ENCODE peak calls at places on chromosomes 6 and 20, in six cellular contexts. G, C, P, L, U and W are unnamed samples.

GRCh38 chr6:14286144-14286543 is 168.6 kb downstream of the CD83 start:
- DNase-seq in L (peak; percentile 79), G (no peak), U (no peak), P (no peak), C (no peak), W (no peak)

GRCh38 chr20:24787621-24788020 is 161.4 kb upstream of the CST7 start:
- DNase-seq in P (no peak), C (no peak), G (no peak), L (no peak), U (no peak), W (no peak)

GRCh38 chr6:47261191-47261590 is 48.5 kb downstream of the TNFRSF21 start:
- DNase-seq in U (no peak), L (no peak), C (no peak), P (no peak), G (no peak), W (no peak)

GRCh38 chr6:22424196-22424595 is 127.4 kb upstream of the PRL start:
- DNase-seq in L (peak; percentile 50), P (no peak), U (no peak), C (no peak), G (no peak), W (no peak)

GRCh38 chr6:163520956-163521355 is 106.4 kb downstream of the QKI start:
- DNase-seq in U (no peak), G (no peak), C (no peak), P (no peak), L (no peak), W (no peak)

GRCh38 chr20:1122388-1123315 is 4.2 kb downstream of the PSMF1 start:
- DNase-seq in G (peak; percentile 81), U (no peak), L (no peak), C (no peak), P (no peak), W (no peak)

GRCh38 chr20:48740269-48740603 is 87.6 kb downstream of the PREX1 start:
- DNase-seq in L (no peak), C (no peak), G (peak; percentile 33), U (no peak), P (no peak), W (no peak)

GRCh38 chr6:141164042-141164748 is 968.5 kb upstream of the GJE1 start:
- DNase-seq in P (no peak), C (no peak), U (peak; percentile 15), L (no peak), G (no peak), W (no peak)

GRCh38 chr6:166046232-166046631 is 121.4 kb downstream of the TBXT start:
- DNase-seq in U (peak; percentile 59), P (no peak), C (no peak), L (peak; percentile 2), G (no peak), W (peak; percentile 9)

GRCh38 chr6:15327271-15327670 is 81.4 kb downstream of the JARID2 start:
- DNase-seq in U (no peak), G (no peak), P (no peak), L (no peak), C (peak; percentile 22), W (no peak)

GRCh38 chr6:153616506-153616905 is 422.5 kb upstream of the OPRM1 start:
- DNase-seq in C (peak; percentile 19), P (peak; percentile 62), U (peak; percentile 55), G (no peak), L (no peak), W (peak; percentile 5)

GRCh38 chr20:47660602-47660905 is 124.7 kb downstream of the SULF2 start:
- DNase-seq in U (no peak), G (no peak), C (no peak), P (no peak), L (no peak), W (no peak)

GRCh38 chr6:166595949-166596348 is 9.5 kb upstream of the RAMACL start:
- DNase-seq in G (no peak), C (no peak), P (no peak), U (no peak), L (no peak), W (no peak)

GRCh38 chr6:112188906-112189305 is 65.5 kb downstream of the LAMA4 start:
- DNase-seq in P (no peak), G (no peak), L (no peak), U (no peak), C (no peak), W (no peak)

GRCh38 chr6:34986845-34987246 is 97.8 kb downstream of the ANKS1A start:
- DNase-seq in P (peak; percentile 74), L (peak; percentile 53), C (peak; percentile 93), G (no peak), U (peak; percentile 93), W (peak; percentile 68)

DNA sequence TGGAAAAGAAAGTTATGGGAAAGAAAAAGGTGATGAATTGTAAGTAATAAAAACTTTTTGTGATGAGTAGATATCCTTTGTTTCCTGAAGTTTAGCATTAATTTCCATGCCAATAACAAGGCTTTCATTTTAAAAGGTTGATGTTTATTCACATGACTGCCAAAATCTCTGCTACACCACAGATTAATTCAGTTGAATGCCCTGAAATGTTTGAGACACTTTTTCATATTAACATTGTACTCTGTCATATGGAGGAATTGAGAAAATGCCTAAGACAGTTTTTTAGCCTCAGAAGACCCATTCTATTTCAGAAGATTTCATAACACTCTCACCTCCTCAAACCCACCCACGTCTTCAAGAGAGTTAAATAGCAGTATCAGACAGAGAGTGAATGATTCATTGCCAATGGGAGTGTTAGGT is 115.5 kb downstream of the ADGRG6 start:
- DNase-seq in G (no peak), L (no peak), P (no peak), U (no peak), C (no peak), W (no peak)
- H3K9ac ChIP-seq in G (no peak overlapping the region), L (no peak overlapping the region), P (no peak overlapping the region), U (no peak overlapping the region), C (no peak overlapping the region), W (no peak overlapping the region)

DNA sequence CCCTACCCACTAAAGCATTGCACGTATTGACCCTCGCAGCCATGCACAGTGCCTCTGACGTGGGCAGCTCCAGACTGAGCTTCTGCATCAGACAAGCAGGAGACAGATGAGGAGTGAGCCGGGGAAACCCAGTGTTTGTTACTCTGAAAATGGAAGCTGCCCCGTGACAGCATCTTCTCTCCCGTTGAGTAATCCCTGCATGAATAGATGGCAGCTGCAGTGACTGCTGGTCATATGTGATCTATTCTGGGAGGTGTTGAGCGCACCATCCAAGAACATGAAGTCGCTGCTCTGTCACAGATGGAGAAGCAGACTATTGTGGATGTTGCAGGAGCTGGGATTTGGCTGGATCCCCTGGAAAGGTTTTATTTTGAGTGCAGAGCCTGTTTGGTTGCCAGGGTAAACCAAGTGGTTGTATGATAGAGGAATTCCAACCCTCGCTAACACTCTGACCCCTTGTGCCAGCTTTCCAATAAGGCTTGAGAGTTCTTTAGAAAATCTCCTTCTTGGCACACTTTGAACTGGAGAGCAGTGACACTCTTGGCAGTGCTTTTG is 242.2 kb downstream of the NRN1 start:
- DNase-seq in P (no peak), U (no peak), G (no peak), L (no peak), C (no peak), W (no peak)
- H3K9ac ChIP-seq in P (no peak overlapping the region), U (no peak overlapping the region), G (no peak overlapping the region), L (no peak overlapping the region), C (no peak overlapping the region), W (no peak overlapping the region)

GRCh38 chr6:28218312-28219248 is 6.5 kb upstream of the ZSCAN9 start:
- DNase-seq in P (peak; percentile 69), L (peak; percentile 20), C (peak; percentile 69), U (peak; percentile 64), G (peak; percentile 91), W (no peak)

GRCh38 chr6:28225056-28225834 is at the start of gene ZSCAN9:
- DNase-seq in U (peak; percentile 92), P (peak; percentile 84), C (peak; percentile 96), G (peak; percentile 92), L (peak; percentile 91), W (peak; percentile 44)

GRCh38 chr6:28220164-28221133 is 4.6 kb upstream of the ZSCAN9 start:
- DNase-seq in C (no peak), U (no peak), L (no peak), G (no peak), P (no peak), W (no peak)

GRCh38 chr6:28226460-28226859 is 1.4 kb downstream of the ZSCAN9 start:
- DNase-seq in P (no peak), U (no peak), C (no peak), L (no peak), G (no peak), W (no peak)

DNA sequence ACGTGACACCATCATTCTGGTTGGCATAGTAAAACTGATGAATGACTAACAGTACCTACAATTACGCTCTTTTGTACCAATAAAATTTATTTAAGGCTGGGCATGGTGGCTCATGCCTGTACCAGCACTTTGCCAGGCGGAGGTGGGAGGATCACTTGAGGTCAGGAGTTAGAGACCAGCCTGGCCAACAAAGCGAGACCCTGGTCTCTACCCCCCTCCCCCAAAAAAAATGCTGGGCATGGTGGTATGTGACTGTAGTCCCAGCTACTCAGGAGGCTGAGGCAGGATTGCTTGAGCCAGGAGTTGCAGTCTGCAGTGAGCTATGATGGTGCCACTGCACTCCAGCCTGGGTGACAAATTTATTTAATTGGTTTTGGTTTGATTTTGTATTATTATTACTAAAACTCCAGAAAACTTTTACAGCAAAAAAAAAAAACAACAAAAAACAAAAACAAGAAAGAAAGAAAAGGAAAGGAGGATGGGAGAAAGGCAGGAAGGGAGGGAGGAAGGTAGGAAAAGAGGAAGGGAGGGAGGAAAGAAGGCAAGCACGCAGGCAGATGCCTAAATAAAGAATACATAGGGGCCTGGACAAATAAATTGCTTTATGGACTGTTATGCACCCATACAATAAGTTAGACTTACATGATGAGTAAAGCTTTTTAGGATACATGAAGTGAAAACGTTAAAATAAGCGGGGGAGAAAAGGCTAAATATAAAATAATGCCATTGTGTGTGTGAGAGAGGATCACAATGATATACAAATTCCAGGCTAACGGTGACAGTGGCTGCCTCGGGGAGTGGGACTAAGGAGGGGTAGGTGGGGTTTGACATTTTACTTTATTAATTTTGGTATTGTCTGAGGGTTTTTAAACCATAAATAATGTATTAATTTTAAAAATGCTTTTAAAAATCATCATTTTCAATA is 682 bp upstream of the ZSCAN9 start:
- DNase-seq in L (no peak), P (no peak), C (no peak), G (no peak), U (no peak), W (no peak)
- H3K9ac ChIP-seq in L (peak overlapping the region; percentile 74), P (peak overlapping the region; percentile 69), C (no peak overlapping the region), G (peak overlapping the region; percentile 74), U (peak overlapping the region; percentile 92), W (peak overlapping the region; percentile 77)

GRCh38 chr20:56442381-56443365 is 25.8 kb upstream of the RTF2 start:
- DNase-seq in G (no peak), L (no peak), U (no peak), C (no peak), P (no peak), W (no peak)
- H3K9ac ChIP-seq in G (no peak overlapping the region), L (no peak overlapping the region), U (no peak overlapping the region), C (no peak overlapping the region), P (no peak overlapping the region), W (no peak overlapping the region)

GRCh38 chr6:29791162-29791561 is 36.5 kb upstream of the HLA-G start:
- DNase-seq in P (no peak), G (no peak), C (no peak), L (peak; percentile 68), U (no peak), W (no peak)

GRCh38 chr6:29793796-29794195 is 33.8 kb upstream of the HLA-G start:
- DNase-seq in L (no peak), P (no peak), C (no peak), U (no peak), G (no peak), W (no peak)

GRCh38 chr6:29793036-29793356 is 34.6 kb upstream of the HLA-G start:
- DNase-seq in C (no peak), L (no peak), U (no peak), P (no peak), G (no peak), W (no peak)

GRCh38 chr6:29791786-29792122 is 35.9 kb upstream of the HLA-G start:
- DNase-seq in G (no peak), P (no peak), L (peak; percentile 63), C (no peak), U (no peak), W (no peak)

GRCh38 chr6:29792123-29793035 is 35.2 kb upstream of the HLA-G start:
- DNase-seq in C (peak; percentile 40), P (peak; percentile 79), G (peak; percentile 91), U (peak; percentile 19), L (peak; percentile 48), W (no peak)
- H3K9ac ChIP-seq in C (no peak overlapping the region), P (peak overlapping the region; percentile 30), G (peak overlapping the region; percentile 63), U (peak overlapping the region; percentile 51), L (peak overlapping the region; percentile 99), W (peak overlapping the region; percentile 56)